ENCODE peak calls at places on chromosomes 6 and 20, in ten cellular contexts. F is right cardiac atrium, A is psoas muscle, C is testis, Q is PC-9, B is aorta, O is prostate gland, I is lung, E is mesendoderm, M is spleen. J is an unnamed sample.

GRCh38 chr6:23176883-23177282 is 607.5 kb downstream of the HDGFL1 start:
- DNase-seq in A (no peak), C (peak), E (no peak), M (no peak), B (no peak), Q (no peak), F (peak), I (no peak), O (no peak), J (no peak)

GRCh38 chr6:97085772-97086171 is 161.2 kb downstream of the KLHL32 start:
- DNase-seq in E (peak), Q (no peak), O (no peak), I (no peak), F (no peak), C (no peak), B (no peak), M (no peak), A (no peak), J (no peak)

GRCh38 chr6:136775081-136775480 is 17.2 kb downstream of the MAP3K5 start:
- DNase-seq in E (no peak), Q (no peak), M (no peak), O (no peak), B (no peak), A (no peak), F (no peak), I (no peak), C (no peak), J (no peak)

GRCh38 chr6:1335367-1336037 is 23.6 kb downstream of the FOXQ1 start:
- DNase-seq in E (peak), Q (peak), B (no peak), O (peak), I (peak), A (no peak), F (peak), C (no peak), M (no peak), J (peak)

GRCh38 chr20:39036851-39037250 is 74.7 kb downstream of the DHX35 start:
- DNase-seq in O (no peak), M (no peak), A (no peak), E (no peak), Q (no peak), I (no peak), F (no peak), B (no peak), C (no peak), J (no peak)

GRCh38 chr6:139029470-139030210 is 1.1 kb downstream of the ABRACL start:
- DNase-seq in E (peak), I (peak), M (no peak), B (peak), F (peak), C (peak), O (peak), Q (peak), A (peak), J (peak)

GRCh38 chr6:27188206-27188884 is 59.2 kb upstream of the PRSS16 start:
- DNase-seq in B (peak), F (peak), M (peak), O (peak), C (peak), I (peak), A (peak), E (peak), Q (peak), J (peak)

GRCh38 chr6:43047998-43048397 is 5.7 kb downstream of the CUL7 start:
- DNase-seq in C (no peak), M (no peak), E (no peak), I (no peak), Q (no peak), F (no peak), O (no peak), A (no peak), B (no peak), J (no peak)

GRCh38 chr6:132392792-132393191 is 8.5 kb downstream of the MOXD1 start:
- DNase-seq in C (no peak), Q (no peak), I (no peak), F (no peak), B (no peak), E (peak), O (no peak), A (no peak), M (no peak), J (no peak)

GRCh38 chr6:156280131-156280530 is 497.0 kb upstream of the ARID1B start:
- DNase-seq in B (no peak), Q (no peak), F (no peak), C (peak), M (no peak), O (no peak), A (no peak), I (no peak), E (no peak), J (no peak)

GRCh38 chr6:25874822-25875562 is 949 bp upstream of the SLC17A3 start:
- DNase-seq in M (no peak), A (no peak), C (no peak), E (no peak), F (no peak), B (no peak), Q (no peak), I (no peak), O (no peak), J (no peak)

GRCh38 chr20:10636326-10636818 is 37.4 kb downstream of the JAG1 start:
- DNase-seq in E (no peak), C (no peak), M (no peak), I (no peak), O (no peak), Q (no peak), B (no peak), A (no peak), F (no peak), J (no peak)

GRCh38 chr6:108767418-108768175 is 80.6 kb upstream of the ARMC2 start:
- DNase-seq in B (no peak), Q (no peak), A (no peak), O (no peak), E (no peak), I (no peak), F (no peak), M (no peak), C (no peak), J (no peak)

GRCh38 chr6:99614430-99615161 is 8.0 kb downstream of the PRDM13 start:
- DNase-seq in C (no peak), M (peak), F (no peak), Q (no peak), E (peak), O (no peak), A (no peak), I (no peak), B (no peak), J (no peak)

GRCh38 chr6:24897186-24897585 is 38.6 kb downstream of the RIPOR2 start:
- DNase-seq in A (no peak), E (no peak), C (no peak), M (no peak), F (no peak), O (no peak), B (no peak), I (no peak), Q (no peak), J (no peak)

GRCh38 chr20:44129996-44130718 is 56.8 kb downstream of the JPH2 start:
- DNase-seq in E (no peak), A (no peak), I (no peak), F (no peak), O (no peak), Q (no peak), B (peak), C (no peak), M (no peak), J (no peak)

GRCh38 chr6:52253494-52253893 is 9.2 kb upstream of the IL17F start:
- DNase-seq in C (no peak), B (no peak), Q (no peak), M (no peak), E (no peak), A (no peak), I (no peak), F (no peak), O (no peak), J (no peak)

GRCh38 chr6:41451515-41452163 is 94.5 kb upstream of the FOXP4 start:
- DNase-seq in A (peak), F (peak), E (no peak), C (peak), O (no peak), I (no peak), M (peak), Q (no peak), B (peak), J (no peak)

GRCh38 chr6:164069352-164070022 is 655.0 kb downstream of the QKI start:
- DNase-seq in I (peak), O (no peak), C (no peak), Q (no peak), B (no peak), A (peak), M (no peak), F (peak), E (no peak), J (peak)

GRCh38 chr6:5080574-5080973 is 4.6 kb upstream of the PPP1R3G start:
- DNase-seq in O (no peak), A (no peak), E (peak), Q (no peak), B (no peak), M (no peak), I (no peak), C (no peak), F (no peak), J (no peak)

GRCh38 chr6:40743690-40744446 is 156.7 kb upstream of the LRFN2 start:
- DNase-seq in I (no peak), M (no peak), Q (no peak), B (no peak), C (no peak), O (no peak), F (no peak), A (no peak), E (peak), J (no peak)

GRCh38 chr6:116450185-116450710 is 10.9 kb upstream of the CALHM6 start:
- DNase-seq in O (no peak), A (no peak), C (no peak), Q (no peak), E (no peak), F (no peak), I (no peak), B (no peak), M (no peak), J (peak)

GRCh38 chr20:6513586-6513985 is 253.9 kb upstream of the BMP2 start:
- DNase-seq in Q (no peak), E (no peak), C (no peak), A (no peak), B (no peak), O (no peak), I (no peak), F (no peak), M (no peak), J (no peak)

GRCh38 chr6:142693446-142693845 is 251.5 kb downstream of the HIVEP2 start:
- DNase-seq in M (no peak), O (no peak), F (no peak), A (no peak), B (no peak), Q (no peak), C (no peak), I (no peak), E (no peak), J (no peak)

GRCh38 chr20:59363094-59363493 is 62.7 kb downstream of the EDN3 start:
- DNase-seq in I (no peak), M (no peak), B (no peak), F (no peak), O (no peak), Q (no peak), E (no peak), A (no peak), C (no peak), J (no peak)

GRCh38 chr6:80991316-80991715 is 761.2 kb downstream of the TENT5A start:
- DNase-seq in A (no peak), F (no peak), M (no peak), I (no peak), C (no peak), E (peak), Q (no peak), O (no peak), B (no peak), J (no peak)

GRCh38 chr6:52595796-52596130 is 18.9 kb upstream of the TRAM2 start:
- DNase-seq in A (no peak), M (no peak), C (no peak), F (no peak), E (no peak), Q (no peak), B (no peak), I (no peak), O (no peak), J (peak)

GRCh38 chr6:34154668-34155447 is 9.0 kb upstream of the GRM4 start:
- DNase-seq in I (no peak), E (peak), B (no peak), O (no peak), Q (peak), F (peak), C (peak), A (peak), M (peak), J (peak)

GRCh38 chr6:139126255-139126654 is 8.6 kb upstream of the HECA start:
- DNase-seq in B (peak), C (peak), E (no peak), F (no peak), I (no peak), O (no peak), M (no peak), A (no peak), Q (no peak), J (no peak)

DNA sequence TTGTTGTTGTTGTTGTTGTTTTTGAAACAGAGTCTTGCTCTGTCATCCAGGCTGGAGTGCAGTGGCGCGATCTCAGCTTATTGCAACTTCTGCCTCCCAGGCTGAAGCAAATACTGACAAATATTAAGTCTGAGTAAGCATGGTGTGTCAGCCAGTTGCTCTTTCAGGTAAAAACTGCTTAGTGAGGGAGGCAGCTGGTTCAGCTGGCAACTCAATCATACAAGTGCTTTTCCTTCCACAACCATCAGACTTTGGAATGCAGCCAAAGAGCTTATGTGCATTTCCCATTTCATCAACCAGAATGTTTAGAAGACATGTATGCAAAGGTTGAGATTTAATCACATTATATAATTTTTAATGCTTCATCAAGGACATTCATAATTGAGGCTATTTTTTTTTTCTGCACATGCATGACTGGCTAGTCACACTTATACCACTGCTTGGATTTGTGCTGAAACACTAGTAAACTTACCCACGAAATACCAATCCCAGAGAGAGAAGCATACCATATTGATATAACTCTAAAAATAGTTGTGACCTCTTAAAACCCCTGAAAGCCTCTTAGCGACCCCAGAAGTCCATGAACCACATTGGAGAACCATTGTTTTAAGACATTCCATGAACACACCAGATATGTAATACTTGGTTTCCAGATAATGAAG is 56.0 kb downstream of the CLIC5 start:
- DNase-seq in E (no peak), O (no peak), A (no peak), F (no peak), Q (no peak), B (no peak), I (no peak), M (no peak), C (no peak), J (peak)
- H3K27ac ChIP-seq in E (no peak), O (no peak), A (peak), F (no peak), Q (no peak), B (no peak), I (no peak), M (no peak), C (no peak), J (peak)

GRCh38 chr6:167000759-167001158 is 1.6 kb downstream of the CEP43 start:
- DNase-seq in A (no peak), F (no peak), O (no peak), M (no peak), E (no peak), Q (no peak), C (no peak), I (no peak), B (no peak), J (no peak)
- H3K4me3 ChIP-seq in A (peak), F (no peak), O (no peak), M (no peak), E (no peak), Q (peak), C (no peak), I (no peak), B (no peak), J (no peak)

GRCh38 chr20:45813006-45813340 is 529 bp downstream of the UBE2C start:
- DNase-seq in Q (no peak), C (no peak), A (no peak), I (no peak), O (no peak), B (no peak), F (no peak), M (no peak), E (no peak), J (no peak)
- H3K27ac ChIP-seq in Q (no peak), C (no peak), A (peak), I (no peak), O (no peak), B (no peak), F (no peak), M (no peak), E (peak), J (no peak)

DNA sequence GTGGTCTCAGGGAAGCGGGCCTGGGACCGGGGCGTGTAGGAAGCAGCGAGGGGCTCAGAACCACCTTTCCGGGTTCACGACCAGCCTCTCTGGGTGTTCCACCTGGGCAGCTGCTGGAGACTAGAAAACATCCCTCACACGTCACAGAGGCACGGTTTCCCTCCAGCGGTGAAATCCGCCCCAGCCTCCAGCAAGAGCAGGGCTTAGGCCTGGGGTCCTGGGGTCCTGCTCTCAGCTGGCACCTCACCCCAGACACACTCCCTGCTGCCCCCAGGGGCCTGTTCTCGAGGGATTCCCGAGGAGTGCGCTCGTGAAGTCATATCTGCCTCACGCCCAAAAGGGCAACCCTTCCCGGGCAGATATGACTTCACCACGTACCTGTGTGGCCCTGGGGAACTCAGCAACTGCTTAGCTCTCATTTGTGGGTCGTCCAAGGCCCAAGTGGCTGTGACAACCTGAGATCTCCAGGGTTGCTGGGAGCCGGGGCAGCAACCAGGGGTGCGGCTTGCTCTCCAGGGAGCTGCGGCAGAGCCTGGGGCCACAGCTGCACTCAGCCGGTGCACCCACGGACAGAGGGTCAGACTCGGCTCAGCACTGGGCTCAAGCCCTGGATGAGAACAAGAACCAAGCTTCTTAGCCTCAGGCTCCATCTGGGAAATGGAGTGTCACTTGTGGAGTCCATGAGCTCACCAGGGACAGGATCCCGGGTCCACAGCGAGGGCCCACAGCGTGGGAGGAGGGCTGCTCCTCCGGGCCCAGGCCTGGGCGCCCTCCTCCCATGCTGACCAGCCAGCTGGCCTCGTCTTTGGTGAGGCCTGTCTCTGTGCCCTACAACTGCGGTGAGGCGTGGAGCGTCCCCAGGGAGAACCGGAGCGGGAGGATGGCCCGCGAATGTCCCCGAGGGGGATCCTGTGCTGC is 661 bp downstream of the FNDC11 start:
- DNase-seq in C (no peak), I (no peak), E (no peak), Q (no peak), A (no peak), B (no peak), F (no peak), M (peak), O (no peak), J (no peak)
- H3K4me3 ChIP-seq in C (peak), I (no peak), E (peak), Q (peak), A (peak), B (no peak), F (peak), M (peak), O (peak), J (peak)

GRCh38 chr6:3088446-3088845 is 20.2 kb downstream of the RIPK1 start:
- DNase-seq in E (no peak), A (peak), Q (no peak), I (no peak), M (no peak), O (no peak), B (peak), F (peak), C (no peak), J (no peak)
- H3K27ac ChIP-seq in E (no peak), A (no peak), Q (no peak), I (no peak), M (no peak), O (no peak), B (no peak), F (no peak), C (no peak), J (no peak)

GRCh38 chr20:1122388-1123315 is 4.2 kb downstream of the PSMF1 start:
- DNase-seq in I (peak), B (peak), M (no peak), A (peak), C (no peak), F (peak), O (peak), Q (peak), E (no peak), J (peak)
- H3K4me3 ChIP-seq in I (no peak), B (no peak), M (no peak), A (peak), C (no peak), F (no peak), O (no peak), Q (no peak), E (no peak), J (no peak)

DNA sequence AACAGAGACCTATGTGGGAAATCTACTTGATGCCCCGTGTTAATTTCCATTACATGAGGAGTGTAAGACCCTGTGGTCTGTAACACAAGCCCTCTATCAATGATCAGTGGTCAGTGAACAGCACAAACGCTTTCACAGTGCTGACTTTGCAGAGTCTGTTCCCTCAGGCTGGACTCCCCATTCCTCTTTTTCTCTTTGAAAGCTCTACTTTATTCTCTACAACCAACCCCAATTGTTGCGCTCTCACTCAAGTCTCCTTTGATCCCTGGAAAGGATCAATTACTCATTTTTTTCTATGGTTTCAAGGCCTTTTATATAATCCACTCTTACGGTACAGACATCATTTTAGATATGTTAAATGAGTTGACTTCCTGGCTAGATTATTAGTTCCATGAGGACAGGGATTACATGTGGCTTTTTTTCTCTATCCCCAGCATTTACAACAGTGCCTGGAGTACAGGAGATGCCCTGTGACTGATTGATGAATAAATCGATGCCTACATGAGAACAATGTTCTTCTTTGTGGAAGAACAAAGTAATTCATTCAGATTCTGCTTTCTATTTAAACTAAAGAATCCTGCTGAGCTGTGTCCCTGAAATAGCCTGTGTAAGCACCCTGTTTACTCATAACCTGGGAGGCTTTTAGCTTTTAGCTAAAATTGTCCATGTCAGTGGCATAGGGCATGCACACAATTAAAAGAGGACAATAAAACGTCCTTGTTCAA is 125.3 kb upstream of the BTBD3 start:
- DNase-seq in E (no peak), B (no peak), O (no peak), M (no peak), I (no peak), F (no peak), C (no peak), A (no peak), Q (no peak), J (no peak)
- H3K27ac ChIP-seq in E (no peak), B (no peak), O (no peak), M (no peak), I (no peak), F (no peak), C (no peak), A (no peak), Q (peak), J (no peak)

GRCh38 chr20:64246616-64247311 is 8.8 kb upstream of the PCMTD2 start:
- DNase-seq in M (peak), C (no peak), Q (no peak), O (no peak), I (no peak), F (no peak), A (no peak), B (no peak), E (no peak), J (no peak)

GRCh38 chr20:64245746-64246595 is 9.6 kb upstream of the PCMTD2 start:
- DNase-seq in A (no peak), B (no peak), Q (no peak), I (no peak), C (no peak), M (peak), O (no peak), F (no peak), E (no peak), J (no peak)

GRCh38 chr20:64247970-64248841 is 7.3 kb upstream of the PCMTD2 start:
- DNase-seq in O (no peak), B (no peak), F (no peak), E (no peak), Q (no peak), M (peak), A (no peak), I (no peak), C (no peak), J (no peak)

GRCh38 chr20:64244870-64245603 is 10.5 kb upstream of the PCMTD2 start:
- DNase-seq in M (peak), F (no peak), O (no peak), E (no peak), C (no peak), B (no peak), I (no peak), Q (no peak), A (no peak), J (no peak)

GRCh38 chr20:64247312-64247627 is 8.3 kb upstream of the PCMTD2 start:
- DNase-seq in I (no peak), E (no peak), M (peak), O (no peak), A (no peak), F (no peak), C (no peak), B (no peak), Q (no peak), J (no peak)
- H3K4me3 ChIP-seq in I (no peak), E (no peak), M (no peak), O (no peak), A (no peak), F (no peak), C (no peak), B (no peak), Q (no peak), J (no peak)

J was measured in thyroid gland.